ENCODE peak calls at places on chromosomes 12 and 14, in seven cellular contexts. I is endothelial cell of umbilical vein; V is CD8-positive, alpha-beta T cell; Y is right lobe of liver; H is mucosa of descending colon; E is ascending aorta; M is iPS DF 6.9. U is an unnamed sample.

GRCh38 chr12:91216871-91217270 is 34.3 kb upstream of the DCN start:
- DNase-seq in I (no peak), V (no peak), Y (no peak), H (no peak), E (no peak), M (no peak), U (no peak)

GRCh38 chr12:69097619-69098368 is 141.6 kb upstream of the CPSF6 start:
- DNase-seq in I (peak; percentile 52), V (no peak), Y (no peak), H (no peak), E (no peak), M (no peak), U (no peak)

GRCh38 chr12:46514886-46515285 is 142.3 kb upstream of the SLC38A2 start:
- DNase-seq in I (no peak), V (no peak), Y (no peak), H (no peak), E (no peak), M (no peak), U (no peak)

GRCh38 chr12:119050663-119051062 is 69.3 kb downstream of the SRRM4 start:
- DNase-seq in I (no peak), V (no peak), Y (no peak), H (no peak), E (no peak), M (no peak), U (no peak)

GRCh38 chr12:47986832-47987231 is 17.4 kb downstream of the COL2A1 start:
- DNase-seq in I (no peak), V (no peak), Y (no peak), H (no peak), E (no peak), M (no peak), U (no peak)

GRCh38 chr12:108728820-108729611 is 2.3 kb downstream of the CORO1C start:
- DNase-seq in I (peak; percentile 32), V (no peak), Y (no peak), H (no peak), E (no peak), M (no peak), U (no peak)

GRCh38 chr12:28993720-28994119 is 155.4 kb upstream of the FAR2 start:
- DNase-seq in I (no peak), V (no peak), Y (no peak), H (no peak), E (no peak), M (no peak), U (no peak)

GRCh38 chr12:112122823-112123690 is 2.3 kb upstream of the TRAFD1 start:
- DNase-seq in I (no peak), V (no peak), Y (no peak), H (no peak), E (peak; percentile 56), M (no peak), U (no peak)

GRCh38 chr12:68065163-68065562 is 75.9 kb downstream of the IFNG-AS1 start:
- DNase-seq in I (no peak), V (no peak), Y (no peak), H (no peak), E (no peak), M (no peak), U (no peak)
- H3K9me3 ChIP-seq in I (no peaks in the 10 kb centered on the region), V (no peaks in the 10 kb centered on the region), Y (no peaks in the 10 kb centered on the region), H (peaks cover 6% of the 10 kb centered on the region), E (peaks cover 4% of the 10 kb centered on the region), M (no peaks in the 10 kb centered on the region), U (no peaks in the 10 kb centered on the region)

GRCh38 chr12:40253936-40254335 is 29.1 kb downstream of the LRRK2 start:
- DNase-seq in I (no peak), V (no peak), Y (no peak), H (no peak), E (no peak), M (no peak), U (no peak)
- H3K9me3 ChIP-seq in I (no peaks in the 10 kb centered on the region), V (no peaks in the 10 kb centered on the region), Y (no peaks in the 10 kb centered on the region), H (no peaks in the 10 kb centered on the region), E (no peaks in the 10 kb centered on the region), M (no peaks in the 10 kb centered on the region), U (no peaks in the 10 kb centered on the region)

GRCh38 chr14:51165415-51165814 is 70.5 kb upstream of the TRIM9 start:
- DNase-seq in I (no peak), V (no peak), Y (no peak), H (no peak), E (no peak), M (no peak), U (no peak)

GRCh38 chr14:51173863-51174262 is 66.2 kb upstream of the TMX1 start:
- DNase-seq in I (no peak), V (no peak), Y (no peak), H (no peak), E (no peak), M (no peak), U (no peak)

GRCh38 chr14:51167587-51168219 is 72.3 kb upstream of the TMX1 start:
- DNase-seq in I (no peak), V (no peak), Y (no peak), H (no peak), E (no peak), M (no peak), U (no peak)

GRCh38 chr14:51168220-51168613 is 71.8 kb upstream of the TMX1 start:
- DNase-seq in I (no peak), V (no peak), Y (no peak), H (no peak), E (no peak), M (no peak), U (no peak)
- H3K9me3 ChIP-seq in I (no peaks in the 10 kb centered on the region), V (no peaks in the 10 kb centered on the region), Y (no peaks in the 10 kb centered on the region), H (no peaks in the 10 kb centered on the region), E (no peaks in the 10 kb centered on the region), M (no peaks in the 10 kb centered on the region), U (no peaks in the 10 kb centered on the region)

DNA sequence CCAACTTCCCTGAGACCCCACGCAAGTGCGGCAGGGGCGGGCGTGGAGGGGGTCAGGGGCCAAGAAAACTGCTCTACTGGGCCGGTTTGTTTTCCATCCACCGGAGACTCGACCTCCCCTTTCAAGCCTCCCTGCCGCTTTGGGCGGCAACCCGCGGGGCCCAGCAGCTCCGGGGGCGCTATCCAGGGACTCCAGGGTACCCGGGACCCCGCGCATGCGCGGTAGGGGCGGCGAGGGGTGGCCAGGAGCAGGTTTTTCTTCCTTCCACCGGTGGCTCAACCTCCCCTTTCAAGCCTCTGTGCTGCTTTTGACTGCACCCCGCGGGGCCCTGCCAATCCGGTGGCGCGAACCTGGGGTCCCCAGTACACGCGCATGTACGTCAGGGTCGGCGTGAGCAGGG is 323.5 kb downstream of the ALG10 start:
- DNase-seq in I (no peak), V (no peak), Y (no peak), H (no peak), E (no peak), M (no peak), U (no peak)
- H3K9me3 ChIP-seq in I (peaks cover under 1% of the 10 kb centered on the region), V (no peaks in the 10 kb centered on the region), Y (no peaks in the 10 kb centered on the region), H (peaks cover 99% of the 10 kb centered on the region), E (peaks cover 11% of the 10 kb centered on the region), M (peaks cover 15% of the 10 kb centered on the region), U (no peaks in the 10 kb centered on the region)

GRCh38 chr14:106511411-106512198 is 985.2 kb downstream of the TMEM121 start:
- DNase-seq in I (no peak), V (no peak), Y (no peak), H (no peak), E (no peak), M (no peak), U (no peak)
- H3K9me3 ChIP-seq in I (peaks cover 6% of the 10 kb centered on the region), V (no peaks in the 10 kb centered on the region), Y (no peaks in the 10 kb centered on the region), H (no peaks in the 10 kb centered on the region), E (no peaks in the 10 kb centered on the region), M (peaks cover 11% of the 10 kb centered on the region), U (no peaks in the 10 kb centered on the region)

GRCh38 chr14:93522221-93522620 is 91.5 kb downstream of the UNC79 start:
- DNase-seq in I (no peak), V (no peak), Y (no peak), H (no peak), E (no peak), M (no peak), U (no peak)
- H3K9me3 ChIP-seq in I (no peaks in the 10 kb centered on the region), V (peaks cover 6% of the 10 kb centered on the region), Y (no peaks in the 10 kb centered on the region), H (peaks cover 24% of the 10 kb centered on the region), E (peaks cover 13% of the 10 kb centered on the region), M (no peaks in the 10 kb centered on the region), U (no peaks in the 10 kb centered on the region)

GRCh38 chr12:79223761-79224160 is 359.2 kb downstream of the SYT1 start:
- DNase-seq in I (no peak), V (no peak), Y (no peak), H (no peak), E (no peak), M (no peak), U (no peak)
- H3K9me3 ChIP-seq in I (no peaks in the 10 kb centered on the region), V (no peaks in the 10 kb centered on the region), Y (no peaks in the 10 kb centered on the region), H (peaks cover 15% of the 10 kb centered on the region), E (peaks cover 12% of the 10 kb centered on the region), M (no peaks in the 10 kb centered on the region), U (no peaks in the 10 kb centered on the region)

GRCh38 chr12:34396006-34396860 is 373.9 kb downstream of the ALG10 start:
- DNase-seq in I (no peak), V (no peak), Y (peak; percentile 39), H (no peak), E (peak; percentile 37), M (no peak), U (peak; percentile 4)

GRCh38 chr12:34393821-34394150 is 371.5 kb downstream of the ALG10 start:
- DNase-seq in I (no peak), V (no peak), Y (no peak), H (no peak), E (peak; percentile 50), M (no peak), U (peak; percentile 2)

GRCh38 chr12:34394211-34395055 is 372.1 kb downstream of the ALG10 start:
- DNase-seq in I (no peak), V (no peak), Y (peak; percentile 27), H (no peak), E (peak; percentile 43), M (no peak), U (peak; percentile 4)

GRCh38 chr12:34396861-34397590 is 374.7 kb downstream of the ALG10 start:
- DNase-seq in I (no peak), V (no peak), Y (peak; percentile 28), H (no peak), E (peak; percentile 40), M (no peak), U (peak; percentile 3)

GRCh38 chr12:34395056-34396005 is 373.0 kb downstream of the ALG10 start:
- DNase-seq in I (no peak), V (no peak), Y (peak; percentile 24), H (no peak), E (peak; percentile 43), M (no peak), U (peak; percentile 5)
- H3K9me3 ChIP-seq in I (peaks cover 2% of the 10 kb centered on the region), V (no peaks in the 10 kb centered on the region), Y (no peaks in the 10 kb centered on the region), H (peaks cover 100% of the 10 kb centered on the region), E (peaks cover 16% of the 10 kb centered on the region), M (peaks cover 48% of the 10 kb centered on the region), U (no peaks in the 10 kb centered on the region)

DNA sequence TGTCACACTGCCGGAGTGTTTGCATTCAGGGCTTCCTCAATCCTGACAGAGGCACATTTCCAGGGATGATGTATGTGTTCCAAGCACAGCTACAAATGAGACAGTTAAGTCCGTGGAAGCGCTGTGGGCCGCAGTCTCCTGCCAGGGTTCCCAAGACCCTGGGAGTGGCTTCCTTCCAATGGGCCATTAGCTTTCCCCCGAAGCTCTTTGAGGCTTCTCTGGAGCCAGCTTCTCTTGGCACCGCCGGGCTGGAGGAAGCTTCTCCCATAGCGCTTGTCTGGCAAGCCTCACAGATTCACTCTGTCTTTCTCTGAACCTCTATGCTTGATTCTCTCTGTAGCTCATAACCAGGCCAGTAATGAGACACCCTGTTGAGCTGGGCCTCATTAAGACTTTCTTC is 1524.6 kb upstream of the TMEM132C start:
- DNase-seq in I (no peak), V (no peak), Y (no peak), H (no peak), E (no peak), M (no peak), U (no peak)
- H3K9me3 ChIP-seq in I (no peaks in the 10 kb centered on the region), V (no peaks in the 10 kb centered on the region), Y (no peaks in the 10 kb centered on the region), H (no peaks in the 10 kb centered on the region), E (no peaks in the 10 kb centered on the region), M (no peaks in the 10 kb centered on the region), U (no peaks in the 10 kb centered on the region)

GRCh38 chr12:52497975-52498374 is 4.9 kb upstream of the KRT6A start:
- DNase-seq in I (no peak), V (no peak), Y (no peak), H (no peak), E (no peak), M (no peak), U (no peak)
- H3K9me3 ChIP-seq in I (no peaks in the 10 kb centered on the region), V (no peaks in the 10 kb centered on the region), Y (no peaks in the 10 kb centered on the region), H (no peaks in the 10 kb centered on the region), E (no peaks in the 10 kb centered on the region), M (no peaks in the 10 kb centered on the region), U (no peaks in the 10 kb centered on the region)